ENCODE peak calls at places on chromosomes 7 and 10, in eight cellular contexts. A is SHP77; S is activated CD8-positive, alpha-beta memory T cell treated with anti-CD3 and anti-CD28 coated beads, Interleukin-2, amount 50 U/mL, for 4 hours; K is nephron progenitor cell; X is Caki2; O is HCT116; B is stimulated activated CD8-positive, alpha-beta memory T cell treated with anti-CD3 and anti-CD28 coated beads, Interleukin-12 subunit alpha, Interleukin-12 subunit beta, amount 100 ng/mL, for 4 hours; M is memory B cell. I is an unnamed sample.

GRCh38 chr7:42065942-42066341 is 171.1 kb downstream of the GLI3 start:
- DNase-seq in K (no peak), M (no peak), S (no peak), B (no peak), A (no peak), X (peak; percentile 62), O (no peak), I (no peak)

GRCh38 chr10:43076876-43077420 is at the start of gene RET:
- DNase-seq in O (no peak), X (peak; percentile 45), A (peak; percentile 68), M (no peak), K (peak; percentile 73), B (no peak), S (no peak), I (no peak)

GRCh38 chr7:102028206-102028826 is 210.9 kb downstream of the CUX1 start:
- DNase-seq in O (no peak), A (no peak), B (no peak), X (no peak), M (no peak), S (no peak), K (no peak), I (no peak)

GRCh38 chr10:3424102-3424803 is 251.7 kb upstream of the PITRM1 start:
- DNase-seq in A (no peak), M (no peak), S (no peak), X (no peak), K (no peak), B (no peak), O (peak; percentile 28), I (no peak)

GRCh38 chr7:29989257-29989995 is at the start of gene SCRN1:
- DNase-seq in B (peak; percentile 15), A (peak; percentile 72), M (peak; percentile 63), S (peak; percentile 40), X (peak; percentile 32), K (peak; percentile 72), O (no peak), I (no peak)

GRCh38 chr10:105986896-105987638 is 1177.4 kb downstream of the SORCS1 start:
- DNase-seq in M (no peak), O (no peak), A (no peak), S (no peak), K (no peak), X (no peak), B (no peak), I (no peak)

GRCh38 chr7:129606801-129607200 is 4.7 kb upstream of the NRF1 start:
- DNase-seq in A (no peak), O (no peak), B (no peak), X (no peak), K (no peak), M (no peak), S (no peak), I (no peak)

GRCh38 chr7:48638041-48638440 is 286.3 kb upstream of the CDC14C start:
- DNase-seq in K (no peak), S (no peak), A (peak; percentile 51), O (no peak), B (no peak), M (no peak), X (peak; percentile 45), I (no peak)

GRCh38 chr10:73908853-73909611 is 1.9 kb upstream of the PLAU start:
- DNase-seq in A (peak; percentile 53), M (no peak), O (no peak), B (peak; percentile 57), S (peak; percentile 67), X (peak; percentile 96), K (no peak), I (no peak)

GRCh38 chr7:21526007-21526406 is 16.8 kb upstream of the DNAH11 start:
- DNase-seq in K (no peak), B (no peak), O (peak; percentile 4), M (no peak), X (no peak), A (no peak), S (no peak), I (no peak)

GRCh38 chr7:123647106-123647730 is 8.4 kb upstream of the LMOD2 start:
- DNase-seq in S (no peak), B (no peak), O (no peak), K (no peak), M (no peak), X (no peak), A (no peak), I (no peak)

GRCh38 chr7:77698042-77698625 is 1.9 kb downstream of the RSBN1L start:
- DNase-seq in X (no peak), B (no peak), K (no peak), S (no peak), O (no peak), A (no peak), M (no peak), I (no peak)

GRCh38 chr7:10401793-10402192 is 571.9 kb upstream of the PHF14 start:
- DNase-seq in A (no peak), K (no peak), S (no peak), O (no peak), M (no peak), X (no peak), B (no peak), I (no peak)

GRCh38 chr7:98291717-98292116 is 10.2 kb downstream of the BRI3 start:
- DNase-seq in A (no peak), K (no peak), M (no peak), S (no peak), X (no peak), B (no peak), O (no peak), I (no peak)

GRCh38 chr10:110056822-110057221 is 49.0 kb downstream of the ADD3 start:
- DNase-seq in K (no peak), X (peak; percentile 36), M (no peak), A (no peak), O (no peak), B (no peak), S (no peak), I (no peak)

GRCh38 chr7:46835556-46835955 is 746.4 kb downstream of the TNS3 start:
- DNase-seq in O (no peak), B (no peak), A (no peak), X (no peak), S (no peak), M (no peak), K (no peak), I (no peak)

I was measured in breast epithelium.